ENCODE peak calls at places on chromosomes 5 and 9, in four cellular contexts. One of them, this sample, is unnamed.

GRCh38 chr5:9282211-9282610 is 263.7 kb downstream of the SEMA5A start:
- DNase-seq in HepG2: no peak
- DNase-seq in K562: no peak
- DNase-seq in H1: no peak
- DNase-seq in this sample: no peak

GRCh38 chr5:51389582-51390463 is 6.6 kb downstream of the ISL1 start:
- DNase-seq in HepG2: no peak
- DNase-seq in K562: no peak
- DNase-seq in H1: no peak
- DNase-seq in this sample: no peak

GRCh38 chr9:114016629-114017423 is 61.3 kb downstream of the AMBP start:
- DNase-seq in HepG2: no peak
- DNase-seq in K562: no peak
- DNase-seq in H1: no peak
- DNase-seq in this sample: no peak

GRCh38 chr5:108472237-108472636 is 90.3 kb upstream of the FBXL17 start:
- DNase-seq in HepG2: no peak
- DNase-seq in K562: no peak
- DNase-seq in H1: no peak
- DNase-seq in this sample: no peak

GRCh38 chr9:96014078-96014477 is 138.6 kb downstream of the ERCC6L2 start:
- DNase-seq in HepG2: no peak
- DNase-seq in K562: no peak
- DNase-seq in H1: no peak
- DNase-seq in this sample: no peak

GRCh38 chr5:74243634-74244033 is 396.9 kb downstream of the ENC1 start:
- DNase-seq in HepG2: no peak
- DNase-seq in K562: no peak
- DNase-seq in H1: no peak
- DNase-seq in this sample: no peak

GRCh38 chr5:179805070-179805528 is 1.6 kb downstream of the MGAT4B start:
- DNase-seq in HepG2: no peak
- DNase-seq in K562: no peak
- DNase-seq in H1: no peak
- DNase-seq in this sample: no peak

GRCh38 chr5:98106116-98107088 is 667.1 kb upstream of the RGMB start:
- DNase-seq in HepG2: no peak
- DNase-seq in K562: no peak
- DNase-seq in H1: no peak
- DNase-seq in this sample: no peak

GRCh38 chr9:127451681-127452480 is 571 bp downstream of the LRSAM1 start:
- DNase-seq in HepG2: no peak
- DNase-seq in K562: peak; percentile 82
- DNase-seq in H1: no peak
- DNase-seq in this sample: peak; percentile 47

GRCh38 chr5:170223906-170224305 is 8.9 kb upstream of the C5orf58 start:
- DNase-seq in HepG2: no peak
- DNase-seq in K562: no peak
- DNase-seq in H1: no peak
- DNase-seq in this sample: no peak

GRCh38 chr9:89498845-89499480 is 1.1 kb upstream of the SEMA4D start:
- DNase-seq in HepG2: no peak
- DNase-seq in K562: no peak
- DNase-seq in H1: no peak
- DNase-seq in this sample: no peak

GRCh38 chr9:104907278-104907951 is 20.5 kb downstream of the ABCA1 start:
- DNase-seq in HepG2: no peak
- DNase-seq in K562: no peak
- DNase-seq in H1: no peak
- DNase-seq in this sample: no peak

GRCh38 chr5:53084856-53085255 is 24.7 kb downstream of the MOCS2 start:
- DNase-seq in HepG2: no peak
- DNase-seq in K562: no peak
- DNase-seq in H1: no peak
- DNase-seq in this sample: no peak

GRCh38 chr5:42912184-42912766 is 100.6 kb upstream of the SELENOP start:
- DNase-seq in HepG2: peak; percentile 25
- DNase-seq in K562: no peak
- DNase-seq in H1: no peak
- DNase-seq in this sample: no peak

GRCh38 chr5:159777049-159777448 is 139.2 kb upstream of the ADRA1B start:
- DNase-seq in HepG2: no peak
- DNase-seq in K562: no peak
- DNase-seq in H1: no peak
- DNase-seq in this sample: no peak

GRCh38 chr5:169429044-169429443 is 128.1 kb upstream of the SLIT3 start:
- DNase-seq in HepG2: no peak
- DNase-seq in K562: no peak
- DNase-seq in H1: no peak
- DNase-seq in this sample: no peak

GRCh38 chr9:72154468-72155281 is 5.4 kb downstream of the GDA start:
- DNase-seq in HepG2: peak; percentile 85
- DNase-seq in K562: no peak
- DNase-seq in H1: no peak
- DNase-seq in this sample: peak; percentile 60

GRCh38 chr5:11050596-11051304 is 289.7 kb upstream of the DAP start:
- DNase-seq in HepG2: no peak
- DNase-seq in K562: no peak
- DNase-seq in H1: no peak
- DNase-seq in this sample: no peak

GRCh38 chr5:127216906-127217675 is 73.5 kb upstream of the MEGF10 start:
- DNase-seq in HepG2: no peak
- DNase-seq in K562: no peak
- DNase-seq in H1: no peak
- DNase-seq in this sample: no peak

GRCh38 chr5:178786859-178787499 is 56.5 kb upstream of the ZNF354A start:
- DNase-seq in HepG2: peak; percentile 28
- DNase-seq in K562: no peak
- DNase-seq in H1: no peak
- DNase-seq in this sample: no peak

GRCh38 chr9:29555452-29555851 is 1982.2 kb upstream of the C9orf72 start:
- DNase-seq in HepG2: no peak
- DNase-seq in K562: no peak
- DNase-seq in H1: no peak
- DNase-seq in this sample: no peak

GRCh38 chr5:55406292-55406691 is 98.5 kb downstream of the MTREX start:
- DNase-seq in HepG2: no peak
- DNase-seq in K562: no peak
- DNase-seq in H1: no peak
- DNase-seq in this sample: no peak

DNA sequence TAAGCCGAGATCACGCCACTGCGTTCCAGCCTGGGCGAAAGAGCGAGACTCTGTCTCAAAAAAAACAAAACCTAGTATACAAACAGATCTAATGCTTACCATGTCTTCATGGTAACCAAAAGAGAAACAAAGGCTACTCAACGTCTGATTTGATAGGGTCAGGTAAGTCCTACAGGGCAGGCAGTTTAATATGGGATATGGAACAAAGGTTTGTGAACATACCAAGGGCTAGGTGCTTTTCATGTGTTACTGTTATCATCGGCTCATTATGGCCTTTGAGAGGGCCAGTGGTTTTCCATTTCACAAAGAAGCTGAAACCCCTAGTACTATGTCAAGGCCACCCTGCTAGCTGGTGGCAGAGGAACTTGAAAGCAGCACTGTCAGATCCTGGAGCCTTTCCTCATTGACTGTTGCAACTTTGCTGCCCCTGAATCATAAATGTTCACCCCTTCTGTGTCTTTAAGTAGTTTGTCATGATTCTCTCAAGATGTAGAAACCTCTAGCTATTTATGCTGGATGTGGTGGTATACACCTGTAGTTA is 5.1 kb downstream of the IQGAP2 start:
- DNase-seq in HepG2: peak; percentile 32
- DNase-seq in K562: no peak
- DNase-seq in H1: no peak
- DNase-seq in this sample: no peak
- TF ChIP-seq BRCA1 in HepG2: no peak
- TF ChIP-seq BRCA1 in K562: no peak
- TF ChIP-seq BRCA1 in H1: no peak
- TF ChIP-seq BRCA1 in this sample: no peak

DNA sequence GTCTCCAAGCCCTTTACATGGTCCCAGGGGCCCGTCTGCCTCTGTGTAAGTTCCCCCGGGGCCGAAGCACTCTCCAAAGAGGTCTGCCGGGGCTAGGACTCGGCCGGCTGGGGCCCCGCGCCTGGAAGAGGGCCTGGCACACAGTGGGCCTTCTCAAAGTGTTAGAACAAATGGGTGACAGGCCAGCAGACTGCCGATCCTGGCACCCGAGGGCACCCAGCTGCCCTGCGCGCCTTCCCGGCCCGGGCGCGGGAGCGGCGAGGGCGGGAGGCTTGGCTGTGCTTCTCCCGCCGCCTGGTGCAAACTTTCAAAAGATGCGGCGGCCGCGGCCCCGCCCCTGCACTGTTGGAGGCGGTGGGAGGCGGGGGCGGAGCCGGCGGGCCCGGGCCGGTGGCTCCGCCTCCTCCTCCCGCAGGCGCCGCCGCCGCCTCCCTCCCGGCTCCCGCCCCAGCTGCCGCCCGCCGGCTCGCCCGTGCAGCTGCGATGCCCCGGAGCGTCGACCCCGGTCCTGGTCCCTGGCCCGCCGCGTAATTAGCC is at the start of gene NEURL1B:
- DNase-seq in HepG2: peak; percentile 29
- DNase-seq in K562: peak; percentile 99
- DNase-seq in H1: no peak
- DNase-seq in this sample: no peak
- TF ChIP-seq BRCA1 in HepG2: no peak
- TF ChIP-seq BRCA1 in K562: no peak
- TF ChIP-seq BRCA1 in H1: no peak
- TF ChIP-seq BRCA1 in this sample: no peak

GRCh38 chr9:123411191-123411590 is 55.2 kb downstream of the CRB2 start:
- DNase-seq in HepG2: no peak
- DNase-seq in K562: no peak
- DNase-seq in H1: no peak
- DNase-seq in this sample: no peak
- TF ChIP-seq BRCA1 in HepG2: no peak
- TF ChIP-seq BRCA1 in K562: no peak
- TF ChIP-seq BRCA1 in H1: no peak
- TF ChIP-seq BRCA1 in this sample: no peak

GRCh38 chr9:136756134-136756438 is 2.0 kb downstream of the LCN8 start:
- DNase-seq in HepG2: no peak
- DNase-seq in K562: no peak
- DNase-seq in H1: no peak
- DNase-seq in this sample: no peak
- TF ChIP-seq BRCA1 in HepG2: no peak
- TF ChIP-seq BRCA1 in K562: no peak
- TF ChIP-seq BRCA1 in H1: no peak
- TF ChIP-seq BRCA1 in this sample: no peak

DNA sequence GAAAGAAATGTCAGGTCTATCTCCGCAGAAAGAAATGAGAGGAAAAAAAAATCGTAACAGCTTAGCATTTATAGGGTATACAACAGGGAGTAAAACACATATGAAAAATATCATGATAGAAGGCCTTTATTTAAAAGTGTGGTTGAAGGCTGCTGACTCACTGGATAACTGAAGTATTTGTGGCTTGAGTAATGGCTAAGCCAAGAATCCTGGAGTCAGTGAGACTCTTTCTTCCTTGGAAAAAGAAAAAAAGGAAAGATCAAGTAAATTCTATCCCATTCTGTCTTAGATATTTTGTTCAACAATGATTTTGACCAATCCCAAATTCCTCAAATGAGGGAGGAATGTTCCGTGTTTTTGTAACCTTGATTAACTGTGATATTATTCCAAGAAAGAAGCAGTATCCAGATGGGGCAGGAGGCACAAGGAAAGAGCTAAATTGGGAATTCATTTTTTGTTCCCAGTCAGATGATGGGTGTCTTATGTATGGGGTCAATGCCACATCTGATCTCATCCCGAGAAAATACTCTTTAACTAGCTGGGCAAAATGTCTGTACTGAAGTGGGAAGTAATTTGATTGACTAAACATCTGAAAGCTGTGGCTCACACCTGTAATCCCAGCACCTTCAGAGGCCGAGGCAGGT is 64.3 kb upstream of the MYO10 start:
- DNase-seq in HepG2: no peak
- DNase-seq in K562: no peak
- DNase-seq in H1: no peak
- DNase-seq in this sample: no peak
- TF ChIP-seq BRCA1 in HepG2: no peak
- TF ChIP-seq BRCA1 in K562: no peak
- TF ChIP-seq BRCA1 in H1: no peak
- TF ChIP-seq BRCA1 in this sample: no peak